ENCODE peak calls at places on chromosomes 16 and 17, in eight cellular contexts. S, D, Q, J, Z, C, R and F are unnamed samples.

GRCh38 chr17:50939795-50940684 is 73.9 kb upstream of the TOB1 start:
- DNase-seq in J (no peak), C (no peak), S (no peak), R (peak), D (no peak), Q (no peak), Z (no peak), F (no peak)

GRCh38 chr17:40480501-40481003 is 20.9 kb downstream of the TNS4 start:
- DNase-seq in J (no peak), C (no peak), Q (no peak), Z (no peak), R (no peak), S (peak), D (peak), F (no peak)

GRCh38 chr16:48201515-48202201 is 42.4 kb upstream of the LONP2 start:
- DNase-seq in S (no peak), D (no peak), Z (no peak), J (no peak), C (no peak), R (peak), Q (no peak), F (no peak)

GRCh38 chr16:56625140-56625942 is at the start of gene MT1E:
- DNase-seq in C (no peak), J (peak), S (peak), R (peak), Q (peak), D (no peak), Z (peak), F (peak)

GRCh38 chr16:10824111-10824893 is 5.7 kb upstream of the TVP23A start:
- DNase-seq in C (no peak), S (peak), J (no peak), R (peak), Q (no peak), Z (no peak), D (no peak), F (peak)

GRCh38 chr16:66809765-66810164 is 8.4 kb upstream of the TERB1 start:
- DNase-seq in R (no peak), Z (no peak), S (no peak), J (no peak), C (no peak), Q (no peak), D (no peak), F (no peak)

GRCh38 chr17:45040459-45040858 is 11.0 kb downstream of the DCAKD start:
- DNase-seq in J (no peak), Q (no peak), S (no peak), R (no peak), D (no peak), Z (no peak), C (no peak), F (no peak)

GRCh38 chr16:66416981-66417700 is 10.0 kb upstream of the BEAN1 start:
- DNase-seq in Z (no peak), C (no peak), D (no peak), R (no peak), J (no peak), S (no peak), Q (peak), F (no peak)

GRCh38 chr16:15966420-15967222 is 17.2 kb downstream of the ABCC1 start:
- DNase-seq in R (peak), C (no peak), Z (no peak), D (peak), S (no peak), Q (peak), J (peak), F (no peak)

GRCh38 chr16:22665803-22666202 is 148.2 kb upstream of the HS3ST2 start:
- DNase-seq in R (no peak), Z (no peak), S (no peak), Q (no peak), C (no peak), J (no peak), D (no peak), F (no peak)

GRCh38 chr16:57000271-57001025 is 11.1 kb downstream of the NLRC5 start:
- DNase-seq in C (no peak), Q (peak), J (peak), Z (no peak), R (peak), S (peak), D (peak), F (no peak)

GRCh38 chr16:27267037-27267677 is 1.4 kb downstream of the NSMCE1 start:
- DNase-seq in C (no peak), Z (no peak), R (no peak), Q (no peak), S (no peak), D (no peak), J (no peak), F (no peak)

GRCh38 chr17:27545562-27546229 is 85.3 kb upstream of the LGALS9 start:
- DNase-seq in C (no peak), Z (no peak), S (no peak), Q (peak), D (no peak), R (peak), J (no peak), F (no peak)

GRCh38 chr16:68473358-68474064 is 25.2 kb upstream of the SMPD3 start:
- DNase-seq in C (no peak), Z (no peak), D (no peak), Q (no peak), R (no peak), J (no peak), S (no peak), F (no peak)

GRCh38 chr16:11706180-11706742 is 36.4 kb downstream of the TXNDC11 start:
- DNase-seq in Q (peak), R (peak), D (no peak), C (peak), Z (no peak), J (no peak), S (peak), F (peak)

GRCh38 chr17:57519199-57519598 is 225.9 kb downstream of the CCDC182 start:
- DNase-seq in J (no peak), S (no peak), C (no peak), Z (no peak), D (no peak), R (no peak), Q (peak), F (no peak)

GRCh38 chr17:9057310-9057709 is 36.0 kb downstream of the NTN1 start:
- DNase-seq in S (no peak), Q (no peak), C (no peak), D (no peak), R (no peak), Z (no peak), J (no peak), F (no peak)

GRCh38 chr16:55642611-55643010 is 13.2 kb upstream of the SLC6A2 start:
- DNase-seq in J (no peak), D (no peak), Z (no peak), R (no peak), C (no peak), Q (no peak), S (no peak), F (no peak)

GRCh38 chr16:66176731-66177130 is 189.8 kb upstream of the CDH5 start:
- DNase-seq in Z (no peak), J (no peak), R (no peak), C (no peak), D (no peak), S (no peak), Q (no peak), F (no peak)

GRCh38 chr17:45430006-45430737 is 2.5 kb downstream of the ARHGAP27 start:
- DNase-seq in Q (no peak), D (no peak), Z (no peak), S (no peak), C (no peak), R (no peak), J (no peak), F (no peak)

GRCh38 chr16:89072216-89073130 is 21.2 kb upstream of the ACSF3 start:
- DNase-seq in S (no peak), D (no peak), Z (no peak), J (no peak), Q (no peak), C (no peak), R (no peak), F (no peak)

DNA sequence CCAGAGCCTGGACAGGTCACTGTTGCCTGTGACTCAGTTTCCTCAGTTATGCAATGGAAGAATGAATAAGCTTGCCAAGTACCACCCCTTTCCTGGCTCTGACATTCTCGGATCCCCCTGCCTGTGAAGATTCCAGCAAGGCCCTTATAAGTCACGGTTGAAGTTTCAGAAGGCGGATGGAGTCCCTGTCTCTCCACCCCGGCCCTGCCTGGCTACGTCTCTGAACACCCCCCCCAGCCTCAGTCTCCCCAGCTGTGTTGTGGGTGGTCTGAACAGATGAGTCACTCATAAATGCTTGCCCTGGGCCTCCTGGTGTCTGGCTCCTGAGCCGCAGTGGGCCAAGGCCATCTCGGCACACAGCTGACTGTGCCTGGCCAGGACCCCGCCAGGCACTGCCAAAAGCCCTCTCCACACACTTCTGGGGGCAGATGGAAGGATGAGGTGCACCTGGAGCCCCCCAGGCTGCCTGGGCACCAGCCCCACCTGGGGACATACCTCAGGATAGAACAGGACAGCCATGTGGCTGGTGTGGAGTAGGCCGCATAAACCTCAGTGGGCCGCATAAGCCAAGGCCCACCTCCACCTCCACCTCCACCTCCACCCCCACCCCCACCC is 15.4 kb downstream of the VASN start:
- DNase-seq in R (peak), J (no peak), Q (no peak), D (no peak), S (no peak), C (no peak), Z (no peak), F (no peak)
- H3K27ac ChIP-seq in R (no peak), J (no peak), Q (peak), D (peak), S (peak), C (no peak), Z (peak), F (no peak)

GRCh38 chr17:38919316-38920078 is 5.9 kb upstream of the LASP1NB start:
- DNase-seq in Q (no peak), D (no peak), S (peak), J (no peak), R (no peak), Z (no peak), C (no peak), F (peak)
- TF ChIP-seq POLR2A in Q (no peak), D (no peak), S (no peak), J (no peak), R (no peak), Z (no peak), C (no peak), F (no peak)

DNA sequence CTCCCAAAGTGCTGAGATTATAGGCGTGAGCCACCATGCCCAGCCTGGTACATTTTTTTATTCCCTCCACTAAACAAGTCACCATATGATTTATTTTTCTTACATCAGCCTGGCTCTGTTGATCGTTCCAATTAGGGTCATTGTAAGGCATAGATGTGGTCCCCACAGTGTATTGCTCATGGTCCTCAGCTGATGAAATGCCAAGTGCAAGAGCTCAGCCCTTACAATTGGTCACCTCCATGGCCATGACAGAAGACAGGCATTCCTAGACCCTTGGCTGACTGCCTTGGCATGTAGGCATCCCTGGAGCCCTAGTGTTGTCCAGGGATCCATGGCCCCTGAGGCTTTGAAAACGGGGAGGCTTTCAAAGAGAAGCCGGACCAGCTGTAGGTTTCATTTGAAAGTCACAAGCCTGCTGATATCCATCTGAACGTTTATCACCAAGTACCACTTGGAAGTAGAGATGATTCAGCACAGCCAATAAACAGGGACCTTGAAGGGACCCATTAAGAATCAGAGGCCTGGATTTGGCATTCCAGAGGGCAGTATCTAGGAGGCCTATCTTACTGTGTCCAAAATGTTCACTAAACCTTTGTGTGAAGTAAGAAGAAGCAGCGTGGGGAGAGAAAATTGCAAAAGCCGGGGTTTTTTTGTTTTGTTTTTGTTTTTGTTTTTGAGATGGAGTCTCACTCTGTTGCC is 20.6 kb upstream of the PRKCA start:
- DNase-seq in S (no peak), R (no peak), J (no peak), C (no peak), Z (no peak), Q (no peak), D (no peak), F (no peak)
- H3K4me3 ChIP-seq in S (no peak), R (no peak), J (no peak), C (no peak), Z (no peak), Q (no peak), D (no peak), F (no peak)

DNA sequence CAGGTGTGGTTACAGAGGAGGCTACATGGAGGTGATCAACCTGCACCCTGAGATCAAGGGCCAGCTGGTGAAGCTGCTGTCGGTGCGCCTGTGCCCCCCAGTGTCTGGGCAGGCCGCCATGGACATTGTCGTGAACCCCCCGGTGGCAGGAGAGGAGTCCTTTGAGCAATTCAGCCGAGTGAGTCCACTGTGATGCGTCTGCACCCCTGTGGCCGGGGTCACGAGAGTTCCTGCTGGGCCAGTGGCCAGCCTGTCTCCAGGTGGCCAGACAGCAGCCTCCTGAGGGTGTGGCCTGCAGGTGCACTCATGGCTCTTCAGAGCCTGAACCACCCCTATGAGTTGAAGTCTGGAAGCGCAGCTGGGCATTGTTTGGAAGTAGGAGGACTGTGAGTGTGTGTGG is 38.1 kb downstream of the GPT2 start:
- DNase-seq in Q (no peak), C (no peak), D (no peak), S (peak), Z (no peak), R (peak), J (no peak), F (no peak)
- H3K27ac ChIP-seq in Q (no peak), C (no peak), D (no peak), S (no peak), Z (peak), R (no peak), J (no peak), F (no peak)

DNA sequence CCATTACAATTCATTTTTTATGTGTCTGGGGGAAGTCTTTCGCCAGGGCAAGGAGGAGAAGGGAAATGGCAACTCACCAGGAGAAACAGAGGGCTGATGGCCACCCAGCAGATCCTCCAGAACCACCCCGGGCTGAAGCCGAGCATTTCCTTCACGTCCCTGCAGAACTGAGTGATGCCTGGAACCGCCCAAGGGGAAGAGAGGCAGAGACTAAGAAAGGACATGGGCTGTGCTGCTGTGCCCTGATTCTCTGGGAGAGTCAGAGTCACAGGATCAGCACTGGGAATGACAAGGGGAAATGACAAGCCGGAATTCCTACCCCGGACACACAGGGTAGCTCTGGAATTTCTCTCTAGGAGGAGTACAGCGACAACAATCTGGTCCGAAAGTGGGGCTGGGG is 27.8 kb downstream of the SLC6A4 start:
- DNase-seq in C (no peak), J (no peak), Z (no peak), R (no peak), Q (no peak), S (no peak), D (no peak), F (no peak)
- TF ChIP-seq POLR2A in C (no peak), J (no peak), Z (no peak), R (no peak), Q (no peak), S (no peak), D (no peak), F (no peak)

GRCh38 chr17:79006794-79007503 is 2.6 kb downstream of the CANT1 start:
- DNase-seq in S (no peak), Q (no peak), J (no peak), Z (no peak), D (no peak), R (no peak), C (no peak), F (peak)

GRCh38 chr17:79006001-79006400 is 3.6 kb downstream of the CANT1 start:
- DNase-seq in D (no peak), S (no peak), Q (no peak), Z (no peak), R (no peak), C (peak), J (no peak), F (peak)

GRCh38 chr17:79002796-79003593 is 6.6 kb downstream of the CANT1 start:
- DNase-seq in C (no peak), S (no peak), Q (no peak), J (no peak), R (no peak), Z (no peak), D (no peak), F (no peak)

GRCh38 chr17:79003661-79004411 is 5.7 kb downstream of the CANT1 start:
- DNase-seq in Q (no peak), S (no peak), R (no peak), D (no peak), Z (no peak), C (peak), J (no peak), F (peak)

DNA sequence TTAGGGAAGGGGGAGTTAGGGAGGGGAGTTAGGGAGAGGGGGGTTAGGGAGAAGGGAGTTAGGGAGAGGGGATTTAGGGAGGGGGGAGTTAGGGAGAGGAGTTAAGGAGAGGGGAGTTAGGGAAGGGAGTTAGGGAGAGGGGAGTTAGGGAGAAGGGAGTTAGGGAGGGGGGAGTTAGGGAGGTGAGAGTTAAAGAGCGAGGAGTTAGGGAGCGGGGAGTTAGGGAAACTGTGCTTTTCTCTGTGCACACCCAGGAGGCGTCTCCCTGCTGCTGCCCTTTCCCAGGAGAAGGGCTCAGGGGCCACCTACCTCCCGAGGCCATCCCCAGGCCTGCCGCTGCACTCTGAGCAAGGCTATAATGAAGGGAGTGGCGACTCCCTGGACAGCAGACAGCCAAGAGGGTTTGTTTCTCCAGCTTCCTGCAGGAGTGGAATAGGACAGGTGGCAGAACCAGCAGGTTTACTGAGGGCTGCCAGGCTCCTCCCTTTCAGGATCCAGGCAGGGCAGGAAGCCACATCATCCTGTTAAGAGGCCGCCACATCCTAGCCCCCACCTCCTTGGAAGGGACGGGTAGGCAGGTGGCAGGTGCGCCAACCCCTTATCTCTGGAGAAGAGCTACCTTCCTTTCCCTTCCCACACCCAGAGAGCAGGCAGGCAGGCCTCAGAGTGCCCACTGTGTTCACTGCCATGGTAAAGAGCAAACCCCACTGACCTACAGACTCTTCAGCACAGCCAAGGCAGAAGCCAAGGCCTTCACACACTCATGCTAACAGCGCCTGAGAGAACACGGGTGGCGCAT is 4.3 kb downstream of the CANT1 start:
- DNase-seq in C (no peak), D (no peak), R (peak), Z (no peak), S (peak), Q (no peak), J (no peak), F (peak)
- H3K4me3 ChIP-seq in C (no peak), D (no peak), R (no peak), Z (no peak), S (peak), Q (no peak), J (no peak), F (no peak)

GRCh38 chr17:48893646-48894508 is 1.3 kb downstream of the ATP5MC1 start:
- DNase-seq in Z (no peak), S (no peak), J (no peak), R (no peak), D (no peak), C (no peak), Q (no peak), F (no peak)
- H3K27ac ChIP-seq in Z (no peak), S (peak), J (peak), R (no peak), D (peak), C (peak), Q (no peak), F (no peak)

DNA sequence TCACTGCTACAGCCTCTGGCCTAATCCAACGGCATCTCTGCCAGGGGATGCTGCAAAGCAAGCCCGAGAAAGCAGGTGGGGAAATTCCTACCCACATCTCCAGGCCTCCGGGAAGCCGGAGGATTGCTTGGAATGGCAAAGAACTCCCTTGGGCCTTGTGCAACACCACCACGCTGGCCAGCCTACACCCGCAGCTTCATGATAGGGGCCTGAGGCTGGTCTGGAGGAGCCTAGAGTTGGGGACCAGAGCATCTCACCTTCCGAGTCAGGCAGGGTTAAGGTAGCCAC is 20.3 kb downstream of the GGA3 start:
- DNase-seq in J (no peak), Q (no peak), C (no peak), D (no peak), R (no peak), Z (peak), S (no peak), F (no peak)
- TF ChIP-seq POLR2A in J (no peak), Q (no peak), C (no peak), D (no peak), R (no peak), Z (no peak), S (no peak), F (no peak)

DNA sequence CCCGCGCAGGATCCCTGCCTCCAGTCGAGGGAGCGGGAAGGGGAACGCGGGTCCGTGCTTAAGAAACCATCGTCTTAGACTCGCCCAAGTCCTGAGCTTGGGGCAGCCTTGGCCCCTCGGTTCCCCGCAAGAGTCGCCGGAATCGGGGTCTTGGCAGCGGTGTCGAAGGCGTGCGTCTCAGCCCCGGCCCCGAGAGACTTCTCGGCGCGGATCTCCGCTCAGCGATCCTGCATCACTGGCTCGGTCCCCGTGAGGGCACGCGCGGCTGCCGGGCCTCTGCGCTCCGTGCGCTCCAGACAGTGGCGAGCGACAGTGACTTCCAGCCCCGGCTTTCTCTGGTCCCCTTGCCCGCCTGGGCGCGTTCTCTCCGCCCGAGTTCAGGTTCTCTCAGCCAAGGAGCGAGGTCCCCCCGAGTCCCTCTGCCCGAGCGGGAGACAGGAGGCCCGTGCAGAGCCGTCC is 383 bp downstream of the HS3ST3A1 start:
- DNase-seq in C (no peak), D (no peak), S (no peak), R (no peak), J (no peak), Q (no peak), Z (no peak), F (peak)
- H3K4me3 ChIP-seq in C (peak), D (no peak), S (peak), R (no peak), J (no peak), Q (peak), Z (peak), F (peak)